ENCODE peak calls at places on chromosomes 1 and 21, in four cellular contexts. I, S, J and W are unnamed samples.

GRCh38 chr1:205286335-205286950 is 35.1 kb downstream of the NUAK2 start:
- DNase-seq in I (peak), S (peak), J (peak), W (peak)

GRCh38 chr21:44010429-44010828 is 1.7 kb upstream of the TRAPPC10 start:
- DNase-seq in I (no peak), S (no peak), J (no peak), W (no peak)

GRCh38 chr1:8873001-8873400 is 5.5 kb downstream of the ENO1 start:
- DNase-seq in I (no peak), S (no peak), J (no peak), W (no peak)

GRCh38 chr1:226736908-226737818 is 1.9 kb downstream of the ITPKB start:
- DNase-seq in I (peak), S (peak), J (peak), W (no peak)

GRCh38 chr1:231934797-231935196 is 308.2 kb downstream of the DISC1 start:
- DNase-seq in I (no peak), S (no peak), J (no peak), W (no peak)

GRCh38 chr1:206422525-206422924 is 47.8 kb upstream of the IKBKE start:
- DNase-seq in I (no peak), S (no peak), J (no peak), W (no peak)

GRCh38 chr21:37496972-37497371 is 130.4 kb downstream of the DYRK1A start:
- DNase-seq in I (no peak), S (no peak), J (no peak), W (no peak)

GRCh38 chr1:1924378-1924777 is 5.3 kb upstream of the TMEM52 start:
- DNase-seq in I (no peak), S (no peak), J (no peak), W (no peak)

GRCh38 chr1:93567255-93567918 is 114.2 kb downstream of the BCAR3 start:
- DNase-seq in I (no peak), S (no peak), J (no peak), W (peak)

GRCh38 chr1:54814148-54814498 is 13.0 kb upstream of the TTC22 start:
- DNase-seq in I (no peak), S (no peak), J (no peak), W (no peak)

GRCh38 chr1:167095368-167095767 is 1.5 kb downstream of the STYXL2 start:
- DNase-seq in I (no peak), S (no peak), J (no peak), W (peak)

GRCh38 chr1:27026621-27027574 is 14.2 kb upstream of the TENT5B start:
- DNase-seq in I (no peak), S (peak), J (no peak), W (no peak)

GRCh38 chr1:156337052-156337887 is 822 bp downstream of the CCT3 start:
- DNase-seq in I (no peak), S (no peak), J (no peak), W (no peak)

GRCh38 chr1:55870076-55870475 is 654.9 kb upstream of the USP24 start:
- DNase-seq in I (no peak), S (no peak), J (no peak), W (no peak)

GRCh38 chr1:2144501-2145090 is 50.0 kb downstream of the FAAP20 start:
- DNase-seq in I (no peak), S (no peak), J (no peak), W (no peak)

GRCh38 chr1:223811634-223812101 is 34.1 kb downstream of the TP53BP2 start:
- DNase-seq in I (no peak), S (no peak), J (no peak), W (peak)

GRCh38 chr1:204623365-204623893 is 62.1 kb downstream of the LRRN2 start:
- DNase-seq in I (no peak), S (no peak), J (no peak), W (peak)

GRCh38 chr1:1200876-1201810 is 5.2 kb downstream of the TNFRSF18 start:
- DNase-seq in I (peak), S (peak), J (peak), W (no peak)

GRCh38 chr1:84907095-84907827 is 14.3 kb upstream of the LPAR3 start:
- DNase-seq in I (no peak), S (no peak), J (no peak), W (peak)

GRCh38 chr1:234597894-234598293 is 12.1 kb downstream of the IRF2BP2 start:
- DNase-seq in I (no peak), S (no peak), J (peak), W (no peak)

GRCh38 chr21:42653492-42654061 is at the start of gene PDE9A:
- DNase-seq in I (no peak), S (no peak), J (no peak), W (no peak)

GRCh38 chr1:14262582-14262981 is 335.9 kb upstream of the KAZN start:
- DNase-seq in I (no peak), S (no peak), J (no peak), W (no peak)

GRCh38 chr1:2290171-2290578 is 62.1 kb downstream of the SKI start:
- DNase-seq in I (no peak), S (peak), J (no peak), W (no peak)

GRCh38 chr1:175423605-175424004 is 231.0 kb upstream of the KIAA0040 start:
- DNase-seq in I (no peak), S (no peak), J (no peak), W (no peak)

GRCh38 chr1:11571906-11572616 is 82.2 kb downstream of the FBXO2 start:
- DNase-seq in I (no peak), S (no peak), J (no peak), W (no peak)

GRCh38 chr1:117638141-117638540 is 32.3 kb downstream of the TENT5C start:
- DNase-seq in I (no peak), S (no peak), J (no peak), W (no peak)

GRCh38 chr1:185263292-185263691 is 53.8 kb downstream of the IVNS1ABP start:
- DNase-seq in I (no peak), S (no peak), J (no peak), W (no peak)

GRCh38 chr1:154320882-154321608 is at the start of gene AQP10:
- DNase-seq in I (no peak), S (no peak), J (no peak), W (no peak)

GRCh38 chr21:36288651-36289243 is 31.2 kb upstream of the MORC3 start:
- DNase-seq in I (no peak), S (no peak), J (no peak), W (no peak)